ENCODE peak calls at places on chromosomes 13 and 19, in ten cellular contexts. One of them, this sample, is unnamed.

GRCh38 chr19:56110515-56111448 is 10.3 kb downstream of the ZNF787 start:
- DNase-seq in naive thymus-derived CD4-positive, alpha-beta T cell: no peak
- DNase-seq in neuronal stem cell: no peak
- DNase-seq in A549: no peak
- DNase-seq in CD8-positive, alpha-beta T cell: no peak
- DNase-seq in psoas muscle: peak
- DNase-seq in CD8-positive, alpha-beta memory T cell: no peak
- DNase-seq in epithelial cell of prostate: no peak
- DNase-seq in mesenchymal stem cell: peak
- DNase-seq in substantia nigra: no peak
- DNase-seq in this sample: peak

GRCh38 chr19:51185069-51185867 is 39.6 kb upstream of the CD33 start:
- DNase-seq in mesenchymal stem cell: no peak
- DNase-seq in CD8-positive, alpha-beta memory T cell: no peak
- DNase-seq in substantia nigra: no peak
- DNase-seq in neuronal stem cell: no peak
- DNase-seq in psoas muscle: no peak
- DNase-seq in naive thymus-derived CD4-positive, alpha-beta T cell: no peak
- DNase-seq in epithelial cell of prostate: no peak
- DNase-seq in A549: no peak
- DNase-seq in CD8-positive, alpha-beta T cell: no peak
- DNase-seq in this sample: no peak

GRCh38 chr13:37656247-37656940 is 57.8 kb upstream of the POSTN start:
- DNase-seq in naive thymus-derived CD4-positive, alpha-beta T cell: no peak
- DNase-seq in psoas muscle: no peak
- DNase-seq in CD8-positive, alpha-beta T cell: no peak
- DNase-seq in substantia nigra: no peak
- DNase-seq in CD8-positive, alpha-beta memory T cell: no peak
- DNase-seq in epithelial cell of prostate: peak
- DNase-seq in A549: peak
- DNase-seq in neuronal stem cell: no peak
- DNase-seq in mesenchymal stem cell: peak
- DNase-seq in this sample: no peak

GRCh38 chr13:45300190-45300985 is 40.6 kb downstream of the TPT1 start:
- DNase-seq in naive thymus-derived CD4-positive, alpha-beta T cell: no peak
- DNase-seq in epithelial cell of prostate: no peak
- DNase-seq in neuronal stem cell: no peak
- DNase-seq in substantia nigra: no peak
- DNase-seq in CD8-positive, alpha-beta T cell: no peak
- DNase-seq in CD8-positive, alpha-beta memory T cell: no peak
- DNase-seq in psoas muscle: no peak
- DNase-seq in A549: no peak
- DNase-seq in mesenchymal stem cell: no peak
- DNase-seq in this sample: no peak

GRCh38 chr19:56507446-56508281 is at the start of gene ZNF471:
- DNase-seq in naive thymus-derived CD4-positive, alpha-beta T cell: peak
- DNase-seq in A549: peak
- DNase-seq in epithelial cell of prostate: peak
- DNase-seq in CD8-positive, alpha-beta memory T cell: peak
- DNase-seq in CD8-positive, alpha-beta T cell: peak
- DNase-seq in psoas muscle: peak
- DNase-seq in substantia nigra: peak
- DNase-seq in mesenchymal stem cell: peak
- DNase-seq in neuronal stem cell: peak
- DNase-seq in this sample: peak

GRCh38 chr19:45095496-45096413 is 2.8 kb downstream of the PPP1R37 start:
- DNase-seq in A549: no peak
- DNase-seq in CD8-positive, alpha-beta memory T cell: no peak
- DNase-seq in epithelial cell of prostate: no peak
- DNase-seq in mesenchymal stem cell: no peak
- DNase-seq in substantia nigra: no peak
- DNase-seq in naive thymus-derived CD4-positive, alpha-beta T cell: no peak
- DNase-seq in neuronal stem cell: no peak
- DNase-seq in psoas muscle: no peak
- DNase-seq in CD8-positive, alpha-beta T cell: no peak
- DNase-seq in this sample: no peak

GRCh38 chr19:5642204-5642603 is 19.3 kb downstream of the SAFB start:
- DNase-seq in neuronal stem cell: no peak
- DNase-seq in CD8-positive, alpha-beta T cell: no peak
- DNase-seq in psoas muscle: no peak
- DNase-seq in mesenchymal stem cell: no peak
- DNase-seq in substantia nigra: no peak
- DNase-seq in A549: no peak
- DNase-seq in CD8-positive, alpha-beta memory T cell: no peak
- DNase-seq in naive thymus-derived CD4-positive, alpha-beta T cell: no peak
- DNase-seq in epithelial cell of prostate: no peak
- DNase-seq in this sample: no peak

GRCh38 chr19:40175820-40176219 is 15.4 kb upstream of the MAP3K10 start:
- DNase-seq in mesenchymal stem cell: no peak
- DNase-seq in A549: no peak
- DNase-seq in CD8-positive, alpha-beta memory T cell: no peak
- DNase-seq in epithelial cell of prostate: no peak
- DNase-seq in neuronal stem cell: no peak
- DNase-seq in psoas muscle: no peak
- DNase-seq in naive thymus-derived CD4-positive, alpha-beta T cell: no peak
- DNase-seq in substantia nigra: no peak
- DNase-seq in CD8-positive, alpha-beta T cell: no peak
- DNase-seq in this sample: peak

GRCh38 chr19:9792191-9793050 is 23.9 kb upstream of the ZNF846 start:
- DNase-seq in epithelial cell of prostate: peak
- DNase-seq in naive thymus-derived CD4-positive, alpha-beta T cell: peak
- DNase-seq in A549: peak
- DNase-seq in CD8-positive, alpha-beta T cell: peak
- DNase-seq in neuronal stem cell: peak
- DNase-seq in mesenchymal stem cell: peak
- DNase-seq in CD8-positive, alpha-beta memory T cell: peak
- DNase-seq in psoas muscle: peak
- DNase-seq in substantia nigra: peak
- DNase-seq in this sample: peak

GRCh38 chr19:9796113-9796773 is 22.6 kb downstream of the FBXL12 start:
- DNase-seq in CD8-positive, alpha-beta memory T cell: peak
- DNase-seq in A549: peak
- DNase-seq in naive thymus-derived CD4-positive, alpha-beta T cell: peak
- DNase-seq in substantia nigra: peak
- DNase-seq in epithelial cell of prostate: peak
- DNase-seq in mesenchymal stem cell: peak
- DNase-seq in CD8-positive, alpha-beta T cell: peak
- DNase-seq in psoas muscle: peak
- DNase-seq in neuronal stem cell: peak
- DNase-seq in this sample: peak

GRCh38 chr19:9791552-9792181 is 23.1 kb upstream of the ZNF846 start:
- DNase-seq in substantia nigra: peak
- DNase-seq in psoas muscle: peak
- DNase-seq in A549: peak
- DNase-seq in CD8-positive, alpha-beta T cell: peak
- DNase-seq in mesenchymal stem cell: peak
- DNase-seq in epithelial cell of prostate: peak
- DNase-seq in naive thymus-derived CD4-positive, alpha-beta T cell: peak
- DNase-seq in neuronal stem cell: peak
- DNase-seq in CD8-positive, alpha-beta memory T cell: peak
- DNase-seq in this sample: peak

GRCh38 chr19:9789066-9789465 is 20.5 kb upstream of the ZNF846 start:
- DNase-seq in substantia nigra: no peak
- DNase-seq in epithelial cell of prostate: no peak
- DNase-seq in mesenchymal stem cell: no peak
- DNase-seq in naive thymus-derived CD4-positive, alpha-beta T cell: no peak
- DNase-seq in neuronal stem cell: no peak
- DNase-seq in A549: no peak
- DNase-seq in psoas muscle: no peak
- DNase-seq in CD8-positive, alpha-beta memory T cell: no peak
- DNase-seq in CD8-positive, alpha-beta T cell: no peak
- DNase-seq in this sample: no peak

DNA sequence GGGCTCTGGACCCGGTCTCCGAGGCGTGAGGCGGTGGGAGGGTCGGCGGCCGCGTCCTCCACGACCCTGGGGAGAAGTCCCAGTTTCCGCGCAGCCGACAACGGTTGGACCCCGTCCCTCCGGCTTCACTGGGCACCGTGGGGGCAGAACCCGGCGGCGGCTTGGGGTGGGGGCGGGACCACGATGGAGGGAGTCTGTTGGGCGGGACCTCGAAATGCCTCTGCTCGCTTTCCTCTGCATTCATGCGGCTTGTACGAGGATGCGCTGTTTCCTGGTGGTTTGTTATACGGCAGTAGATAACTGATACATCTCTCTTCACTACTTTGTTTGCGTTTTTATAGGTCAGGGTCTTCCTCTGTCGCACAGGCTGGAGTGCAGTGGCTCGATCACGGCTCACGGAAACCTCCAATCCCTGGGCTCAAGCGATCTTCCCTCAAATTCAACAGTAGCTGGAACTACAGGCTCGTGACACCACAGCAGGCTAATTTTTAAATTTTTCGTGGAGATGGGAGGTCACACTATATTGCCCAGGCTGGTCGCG is 24.6 kb upstream of the ZNF846 start:
- DNase-seq in CD8-positive, alpha-beta T cell: peak
- DNase-seq in psoas muscle: no peak
- DNase-seq in A549: no peak
- DNase-seq in naive thymus-derived CD4-positive, alpha-beta T cell: no peak
- DNase-seq in neuronal stem cell: no peak
- DNase-seq in CD8-positive, alpha-beta memory T cell: no peak
- DNase-seq in mesenchymal stem cell: peak
- DNase-seq in epithelial cell of prostate: no peak
- DNase-seq in substantia nigra: no peak
- DNase-seq in this sample: peak
- H3K27ac ChIP-seq in CD8-positive, alpha-beta T cell: peak
- H3K27ac ChIP-seq in psoas muscle: peak
- H3K27ac ChIP-seq in A549: peak
- H3K27ac ChIP-seq in naive thymus-derived CD4-positive, alpha-beta T cell: peak
- H3K27ac ChIP-seq in neuronal stem cell: peak
- H3K27ac ChIP-seq in CD8-positive, alpha-beta memory T cell: peak
- H3K27ac ChIP-seq in mesenchymal stem cell: peak
- H3K27ac ChIP-seq in epithelial cell of prostate: peak
- H3K27ac ChIP-seq in substantia nigra: peak
- H3K27ac ChIP-seq in this sample: peak

GRCh38 chr13:99190147-99190985 is 10.3 kb upstream of the UBAC2 start:
- DNase-seq in psoas muscle: no peak
- DNase-seq in CD8-positive, alpha-beta T cell: no peak
- DNase-seq in neuronal stem cell: no peak
- DNase-seq in CD8-positive, alpha-beta memory T cell: no peak
- DNase-seq in naive thymus-derived CD4-positive, alpha-beta T cell: no peak
- DNase-seq in substantia nigra: no peak
- DNase-seq in mesenchymal stem cell: no peak
- DNase-seq in epithelial cell of prostate: no peak
- DNase-seq in A549: no peak
- DNase-seq in this sample: no peak

GRCh38 chr13:99193152-99193551 is 7.5 kb upstream of the UBAC2 start:
- DNase-seq in neuronal stem cell: no peak
- DNase-seq in CD8-positive, alpha-beta T cell: no peak
- DNase-seq in psoas muscle: no peak
- DNase-seq in substantia nigra: no peak
- DNase-seq in CD8-positive, alpha-beta memory T cell: no peak
- DNase-seq in epithelial cell of prostate: no peak
- DNase-seq in A549: no peak
- DNase-seq in mesenchymal stem cell: no peak
- DNase-seq in naive thymus-derived CD4-positive, alpha-beta T cell: no peak
- DNase-seq in this sample: no peak

GRCh38 chr13:99192480-99192879 is 8.2 kb upstream of the UBAC2 start:
- DNase-seq in CD8-positive, alpha-beta memory T cell: no peak
- DNase-seq in psoas muscle: no peak
- DNase-seq in A549: no peak
- DNase-seq in neuronal stem cell: no peak
- DNase-seq in mesenchymal stem cell: no peak
- DNase-seq in naive thymus-derived CD4-positive, alpha-beta T cell: no peak
- DNase-seq in substantia nigra: no peak
- DNase-seq in CD8-positive, alpha-beta T cell: no peak
- DNase-seq in epithelial cell of prostate: no peak
- DNase-seq in this sample: no peak

GRCh38 chr13:99191336-99191899 is 9.2 kb upstream of the UBAC2 start:
- DNase-seq in CD8-positive, alpha-beta memory T cell: no peak
- DNase-seq in mesenchymal stem cell: no peak
- DNase-seq in neuronal stem cell: no peak
- DNase-seq in CD8-positive, alpha-beta T cell: no peak
- DNase-seq in A549: no peak
- DNase-seq in substantia nigra: no peak
- DNase-seq in psoas muscle: no peak
- DNase-seq in epithelial cell of prostate: no peak
- DNase-seq in naive thymus-derived CD4-positive, alpha-beta T cell: no peak
- DNase-seq in this sample: no peak

DNA sequence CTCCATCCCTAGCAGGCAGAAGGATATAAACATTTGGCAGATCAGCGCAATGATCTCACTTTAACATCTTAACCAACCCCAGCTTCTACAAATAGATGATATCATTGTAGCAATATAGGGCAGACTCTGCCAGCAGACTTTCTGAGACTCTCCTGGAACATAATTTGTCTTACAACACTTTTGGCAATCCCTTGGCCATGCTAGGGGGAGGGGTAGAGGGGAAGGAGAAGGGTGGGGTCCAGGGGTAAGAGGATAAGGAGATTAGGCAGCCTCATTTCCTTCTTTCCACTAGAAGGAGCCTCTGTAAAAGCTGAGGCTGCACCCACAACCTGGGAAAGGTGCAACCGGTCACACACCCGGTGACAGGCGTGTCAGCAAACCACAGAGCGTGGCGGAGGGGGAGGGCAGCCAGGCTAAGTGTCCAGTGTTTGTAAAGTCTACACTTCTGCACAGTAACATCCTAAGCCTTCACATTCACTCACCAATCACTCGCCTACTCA is 8.7 kb upstream of the UBAC2 start:
- DNase-seq in CD8-positive, alpha-beta T cell: no peak
- DNase-seq in A549: no peak
- DNase-seq in epithelial cell of prostate: peak
- DNase-seq in naive thymus-derived CD4-positive, alpha-beta T cell: no peak
- DNase-seq in mesenchymal stem cell: no peak
- DNase-seq in psoas muscle: no peak
- DNase-seq in neuronal stem cell: no peak
- DNase-seq in substantia nigra: no peak
- DNase-seq in CD8-positive, alpha-beta memory T cell: no peak
- DNase-seq in this sample: no peak
- H3K27ac ChIP-seq in CD8-positive, alpha-beta T cell: no peak
- H3K27ac ChIP-seq in A549: no peak
- H3K27ac ChIP-seq in epithelial cell of prostate: peak
- H3K27ac ChIP-seq in naive thymus-derived CD4-positive, alpha-beta T cell: no peak
- H3K27ac ChIP-seq in mesenchymal stem cell: no peak
- H3K27ac ChIP-seq in psoas muscle: no peak
- H3K27ac ChIP-seq in neuronal stem cell: no peak
- H3K27ac ChIP-seq in substantia nigra: no peak
- H3K27ac ChIP-seq in CD8-positive, alpha-beta memory T cell: no peak
- H3K27ac ChIP-seq in this sample: no peak

GRCh38 chr19:4636761-4637160 is 2.6 kb upstream of the TNFAIP8L1 start:
- DNase-seq in naive thymus-derived CD4-positive, alpha-beta T cell: no peak
- DNase-seq in epithelial cell of prostate: no peak
- DNase-seq in CD8-positive, alpha-beta T cell: no peak
- DNase-seq in neuronal stem cell: no peak
- DNase-seq in A549: no peak
- DNase-seq in substantia nigra: no peak
- DNase-seq in psoas muscle: no peak
- DNase-seq in CD8-positive, alpha-beta memory T cell: no peak
- DNase-seq in mesenchymal stem cell: no peak
- DNase-seq in this sample: no peak
- H3K27ac ChIP-seq in naive thymus-derived CD4-positive, alpha-beta T cell: peak
- H3K27ac ChIP-seq in epithelial cell of prostate: no peak
- H3K27ac ChIP-seq in CD8-positive, alpha-beta T cell: no peak
- H3K27ac ChIP-seq in neuronal stem cell: no peak
- H3K27ac ChIP-seq in A549: peak
- H3K27ac ChIP-seq in substantia nigra: no peak
- H3K27ac ChIP-seq in psoas muscle: no peak
- H3K27ac ChIP-seq in CD8-positive, alpha-beta memory T cell: peak
- H3K27ac ChIP-seq in mesenchymal stem cell: no peak
- H3K27ac ChIP-seq in this sample: no peak

GRCh38 chr19:15422311-15423075 is 3.7 kb upstream of the AKAP8L start:
- DNase-seq in CD8-positive, alpha-beta memory T cell: no peak
- DNase-seq in CD8-positive, alpha-beta T cell: no peak
- DNase-seq in epithelial cell of prostate: no peak
- DNase-seq in mesenchymal stem cell: no peak
- DNase-seq in psoas muscle: peak
- DNase-seq in A549: no peak
- DNase-seq in substantia nigra: no peak
- DNase-seq in naive thymus-derived CD4-positive, alpha-beta T cell: no peak
- DNase-seq in neuronal stem cell: no peak
- DNase-seq in this sample: no peak

GRCh38 chr19:15421136-15421535 is 2.3 kb upstream of the AKAP8L start:
- DNase-seq in naive thymus-derived CD4-positive, alpha-beta T cell: no peak
- DNase-seq in epithelial cell of prostate: no peak
- DNase-seq in A549: no peak
- DNase-seq in CD8-positive, alpha-beta memory T cell: no peak
- DNase-seq in psoas muscle: peak
- DNase-seq in mesenchymal stem cell: no peak
- DNase-seq in CD8-positive, alpha-beta T cell: no peak
- DNase-seq in neuronal stem cell: no peak
- DNase-seq in substantia nigra: no peak
- DNase-seq in this sample: peak

GRCh38 chr19:15419413-15420025 is 731 bp upstream of the AKAP8L start:
- DNase-seq in A549: no peak
- DNase-seq in CD8-positive, alpha-beta T cell: no peak
- DNase-seq in psoas muscle: peak
- DNase-seq in naive thymus-derived CD4-positive, alpha-beta T cell: no peak
- DNase-seq in substantia nigra: no peak
- DNase-seq in mesenchymal stem cell: no peak
- DNase-seq in neuronal stem cell: no peak
- DNase-seq in epithelial cell of prostate: no peak
- DNase-seq in CD8-positive, alpha-beta memory T cell: no peak
- DNase-seq in this sample: no peak

GRCh38 chr19:15423130-15423529 is 4.3 kb upstream of the AKAP8L start:
- DNase-seq in psoas muscle: peak
- DNase-seq in epithelial cell of prostate: no peak
- DNase-seq in neuronal stem cell: no peak
- DNase-seq in CD8-positive, alpha-beta T cell: no peak
- DNase-seq in CD8-positive, alpha-beta memory T cell: no peak
- DNase-seq in naive thymus-derived CD4-positive, alpha-beta T cell: no peak
- DNase-seq in mesenchymal stem cell: no peak
- DNase-seq in A549: no peak
- DNase-seq in substantia nigra: no peak
- DNase-seq in this sample: no peak

DNA sequence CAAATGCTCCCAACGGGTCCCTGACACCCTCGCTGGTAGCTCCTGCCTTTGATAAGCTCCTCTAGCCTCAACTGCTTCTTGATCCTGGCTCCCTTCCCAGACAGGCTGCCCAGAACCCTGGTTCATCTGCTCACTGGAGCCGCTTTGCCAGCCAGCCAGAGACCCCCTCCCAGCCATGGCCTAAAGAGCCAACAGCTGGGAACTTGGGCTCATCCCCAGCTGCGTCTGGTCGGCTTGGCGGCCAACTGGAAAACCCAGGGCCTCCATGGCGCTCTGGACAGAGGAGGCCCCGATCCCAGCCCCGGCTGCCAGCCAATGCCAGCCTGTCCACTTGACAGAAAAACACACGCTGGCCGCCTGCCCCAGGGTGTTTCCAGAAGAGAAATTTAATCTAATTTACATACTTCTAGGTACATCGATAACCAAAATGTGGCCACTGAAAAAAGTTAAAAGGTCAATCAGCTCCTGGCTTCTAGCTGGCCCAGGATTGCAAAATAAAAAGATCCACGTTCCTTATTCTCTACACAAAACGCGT is 3.0 kb upstream of the AKAP8L start:
- DNase-seq in A549: no peak
- DNase-seq in neuronal stem cell: no peak
- DNase-seq in psoas muscle: peak
- DNase-seq in CD8-positive, alpha-beta T cell: no peak
- DNase-seq in mesenchymal stem cell: no peak
- DNase-seq in epithelial cell of prostate: no peak
- DNase-seq in naive thymus-derived CD4-positive, alpha-beta T cell: no peak
- DNase-seq in CD8-positive, alpha-beta memory T cell: no peak
- DNase-seq in substantia nigra: peak
- DNase-seq in this sample: peak
- H3K27ac ChIP-seq in A549: no peak
- H3K27ac ChIP-seq in neuronal stem cell: no peak
- H3K27ac ChIP-seq in psoas muscle: peak
- H3K27ac ChIP-seq in CD8-positive, alpha-beta T cell: no peak
- H3K27ac ChIP-seq in mesenchymal stem cell: no peak
- H3K27ac ChIP-seq in epithelial cell of prostate: no peak
- H3K27ac ChIP-seq in naive thymus-derived CD4-positive, alpha-beta T cell: no peak
- H3K27ac ChIP-seq in CD8-positive, alpha-beta memory T cell: no peak
- H3K27ac ChIP-seq in substantia nigra: peak
- H3K27ac ChIP-seq in this sample: peak